ENCODE peak calls at places on chromosomes 12 and 14, in six cellular contexts. T is A549, Z is prostate gland, A is testis, K is HepG2, E is suprapubic skin. U is an unnamed sample.

GRCh38 chr12:122130150-122130549 is 43.9 kb downstream of the IL31 start:
- DNase-seq in K (no peak), T (no peak), Z (no peak), A (no peak), E (no peak), U (no peak)

GRCh38 chr14:95043732-95044462 is 113.4 kb downstream of the DICER1 start:
- DNase-seq in E (peak; percentile 65), K (no peak), Z (no peak), T (no peak), A (no peak), U (peak; percentile 92)

GRCh38 chr12:98828802-98829600 is 183.9 kb downstream of the APAF1 start:
- DNase-seq in K (peak; percentile 22), Z (no peak), E (no peak), T (peak; percentile 15), A (no peak), U (no peak)

GRCh38 chr12:103668520-103668919 is 81.4 kb downstream of the STAB2 start:
- DNase-seq in E (no peak), T (no peak), A (no peak), K (no peak), Z (no peak), U (no peak)

GRCh38 chr12:4506870-4507269 is 31.8 kb upstream of the RAD51AP1 start:
- DNase-seq in Z (no peak), T (no peak), A (no peak), E (no peak), K (no peak), U (no peak)

GRCh38 chr12:31897791-31898503 is 61.3 kb upstream of the RESF1 start:
- DNase-seq in T (peak; percentile 30), Z (no peak), A (peak; percentile 69), E (no peak), K (no peak), U (no peak)

GRCh38 chr14:78075610-78076277 is 94.4 kb upstream of the NRXN3 start:
- DNase-seq in Z (no peak), K (peak; percentile 3), A (peak; percentile 67), T (no peak), E (peak; percentile 45), U (no peak)

GRCh38 chr12:100229036-100229635 is 28.5 kb downstream of the ACTR6 start:
- DNase-seq in T (peak; percentile 60), K (peak; percentile 28), Z (peak; percentile 12), E (no peak), A (no peak), U (no peak)

GRCh38 chr14:93013368-93013719 is 90.4 kb downstream of the CHGA start:
- DNase-seq in Z (no peak), A (peak; percentile 43), T (no peak), E (no peak), K (no peak), U (no peak)

GRCh38 chr14:103118663-103119404 is 4.4 kb upstream of the TNFAIP2 start:
- DNase-seq in A (peak; percentile 57), Z (no peak), K (no peak), T (no peak), E (no peak), U (no peak)

GRCh38 chr14:75831455-75831854 is 150.3 kb downstream of the TGFB3 start:
- DNase-seq in Z (peak; percentile 87), E (peak; percentile 78), A (peak; percentile 42), T (peak; percentile 5), K (peak; percentile 27), U (no peak)

GRCh38 chr12:124392271-124392990 is 97.5 kb downstream of the RFLNA start:
- DNase-seq in E (no peak), K (no peak), T (peak; percentile 92), Z (no peak), A (no peak), U (no peak)

GRCh38 chr12:71935594-71935993 is 3.1 kb upstream of the TPH2 start:
- DNase-seq in E (no peak), Z (no peak), A (no peak), T (no peak), K (no peak), U (no peak)

GRCh38 chr12:114167431-114167830 is 201.3 kb upstream of the RBM19 start:
- DNase-seq in T (no peak), K (no peak), A (no peak), Z (no peak), E (no peak), U (no peak)

GRCh38 chr12:87848248-87848868 is 180.8 kb downstream of the C12orf50 start:
- DNase-seq in T (peak; percentile 78), E (no peak), K (peak; percentile 25), Z (peak; percentile 7), A (peak; percentile 24), U (no peak)

GRCh38 chr12:129119537-129119936 is 266.3 kb downstream of the GLT1D1 start:
- DNase-seq in K (no peak), A (no peak), E (no peak), Z (no peak), T (no peak), U (no peak)

GRCh38 chr14:50001146-50001998 is 108.5 kb downstream of the ARF6 start:
- DNase-seq in A (peak; percentile 77), E (no peak), Z (peak; percentile 86), T (peak; percentile 61), K (peak; percentile 86), U (peak; percentile 93)

GRCh38 chr12:132649226-132649945 is 30.8 kb downstream of the P2RX2 start:
- DNase-seq in A (no peak), E (no peak), T (no peak), K (no peak), Z (no peak), U (no peak)

GRCh38 chr12:29807125-29807524 is 23.4 kb upstream of the TMTC1 start:
- DNase-seq in K (peak; percentile 51), E (no peak), Z (no peak), A (no peak), T (no peak), U (no peak)

GRCh38 chr12:123571343-123571813 is 13.0 kb upstream of the TMED2 start:
- DNase-seq in E (no peak), T (peak; percentile 63), K (peak; percentile 56), Z (no peak), A (peak; percentile 32), U (no peak)

GRCh38 chr12:114888458-114888857 is 204.5 kb upstream of the TBX3 start:
- DNase-seq in A (no peak), Z (no peak), T (peak; percentile 44), E (no peak), K (no peak), U (no peak)

GRCh38 chr14:105350450-105351244 is 36.1 kb downstream of the PACS2 start:
- DNase-seq in A (no peak), Z (no peak), T (no peak), K (no peak), E (no peak), U (no peak)

GRCh38 chr12:38279756-38280155 is 36.8 kb upstream of the ALG10B start:
- DNase-seq in A (no peak), Z (no peak), K (no peak), T (no peak), E (no peak), U (no peak)

GRCh38 chr12:48000878-48001321 is 3.4 kb downstream of the COL2A1 start:
- DNase-seq in T (peak; percentile 48), Z (no peak), E (peak; percentile 76), K (no peak), A (no peak), U (no peak)

GRCh38 chr14:22070119-22070982 is 396.7 kb upstream of the OR4E1 start:
- DNase-seq in K (no peak), E (no peak), T (no peak), Z (no peak), A (no peak), U (no peak)

GRCh38 chr12:85016423-85016822 is 19.7 kb downstream of the TSPAN19 start:
- DNase-seq in A (no peak), T (peak; percentile 78), Z (no peak), E (no peak), K (peak; percentile 23), U (no peak)

DNA sequence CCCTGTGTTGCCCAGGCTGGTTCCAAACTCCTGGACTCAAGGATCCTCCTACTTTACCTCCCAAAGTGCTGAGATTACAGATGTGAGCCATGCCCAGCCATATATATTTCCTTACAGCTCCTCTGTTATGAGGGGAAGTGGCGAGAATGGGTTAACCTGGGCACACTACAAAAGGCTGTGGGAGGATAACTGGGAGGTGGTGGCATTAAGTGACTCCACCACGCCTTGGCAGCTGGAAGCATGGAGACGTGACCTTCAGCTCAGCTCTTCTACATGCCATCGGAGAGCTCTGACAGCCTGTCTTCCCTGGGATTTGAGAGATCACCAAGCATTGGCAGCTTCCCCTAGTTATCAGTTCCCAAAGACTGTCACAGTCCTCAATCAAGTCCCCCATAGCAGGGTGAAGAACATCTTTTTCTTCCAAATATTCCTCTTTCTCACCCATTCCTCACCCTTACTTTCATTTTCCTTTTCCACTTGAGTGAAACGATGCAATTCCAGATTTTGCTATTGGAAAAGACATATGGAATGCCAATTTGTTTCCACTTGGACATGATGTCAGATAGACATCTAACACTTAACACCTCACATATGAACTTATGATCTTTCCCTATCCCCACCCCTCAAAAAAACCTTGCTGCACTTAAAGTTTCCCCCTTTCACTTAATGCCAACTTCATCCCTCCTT is 48.5 kb downstream of the PHLDA1 start:
- DNase-seq in A (no peak), E (no peak), K (no peak), Z (no peak), T (peak; percentile 44), U (no peak)
- H3K4me3 ChIP-seq in A (no peak overlapping the region), E (peak overlapping the region; percentile 25), K (no peak overlapping the region), Z (no peak overlapping the region), T (peak overlapping the region; percentile 24), U (peak overlapping the region; percentile 27)

GRCh38 chr14:23146423-23146910 is 27.4 kb upstream of the CEBPE start:
- DNase-seq in E (no peak), Z (no peak), A (no peak), T (no peak), K (no peak), U (no peak)

GRCh38 chr14:23145794-23146422 is 26.9 kb upstream of the CEBPE start:
- DNase-seq in Z (peak; percentile 55), K (no peak), T (peak; percentile 13), E (no peak), A (no peak), U (no peak)

GRCh38 chr14:23147676-23148075 is 28.6 kb upstream of the CEBPE start:
- DNase-seq in T (peak; percentile 48), A (peak; percentile 80), K (no peak), Z (peak; percentile 37), E (no peak), U (no peak)

GRCh38 chr14:23148596-23149249 is 29.7 kb upstream of the CEBPE start:
- DNase-seq in E (no peak), T (no peak), A (no peak), Z (no peak), K (no peak), U (no peak)

GRCh38 chr14:23146980-23147379 is 27.9 kb upstream of the CEBPE start:
- DNase-seq in A (no peak), Z (no peak), K (no peak), E (no peak), T (no peak), U (no peak)
- TF ChIP-seq POLR2A in A (no peak), Z (no peak), K (no peak), E (no peak), T (no peak), U (no peak)

GRCh38 chr14:91398707-91399106 is 18.9 kb downstream of the CCDC88C start:
- DNase-seq in E (no peak), Z (no peak), K (no peak), A (no peak), T (no peak), U (no peak)
- H3K4me1 ChIP-seq in E (peaks cover 42% of the 10 kb centered on the region), Z (peaks cover 46% of the 10 kb centered on the region), K (peaks cover 22% of the 10 kb centered on the region), A (peaks cover 17% of the 10 kb centered on the region), T (no peaks in the 10 kb centered on the region), U (peaks cover 55% of the 10 kb centered on the region)

DNA sequence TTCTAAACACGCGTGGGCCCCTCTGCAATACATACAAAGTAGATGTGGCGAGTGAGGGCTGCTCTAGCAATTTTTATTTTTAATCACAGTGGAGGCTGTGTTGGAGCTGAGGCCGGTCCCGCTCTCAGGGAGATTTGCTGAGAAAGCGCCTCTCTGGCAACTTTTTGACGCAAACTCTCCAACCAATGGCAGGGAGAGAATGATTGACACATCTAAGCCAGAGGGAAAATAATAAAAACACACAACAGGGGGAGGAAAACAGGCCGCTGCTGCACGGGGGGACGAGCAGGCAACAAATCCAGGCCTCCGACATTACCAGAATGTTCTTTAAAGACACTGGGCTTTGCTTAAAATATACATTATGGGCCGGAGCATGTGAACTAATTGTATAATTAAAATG is at the start of gene OTX2:
- DNase-seq in A (no peak), Z (no peak), K (no peak), E (no peak), T (no peak), U (no peak)
- H3K4me3 ChIP-seq in A (peak within 1 kb of the TSS; percentile 44), Z (no peak within 1 kb of the TSS), K (no peak within 1 kb of the TSS), E (no peak within 1 kb of the TSS), T (no peak within 1 kb of the TSS), U (no peak within 1 kb of the TSS)

U was measured in vagina.